ENCODE peak calls at places on chromosome 20, in ten cellular contexts. S, P, X, Z, D, W, J, T, Y and H are unnamed samples.

GRCh38 chr20:2361035-2361593 is 19.6 kb upstream of the TGM6 start:
- DNase-seq in S (no peak), P (no peak), X (no peak), Z (no peak), D (no peak), W (no peak), J (no peak), T (no peak), Y (no peak), H (no peak)

GRCh38 chr20:22623211-22623610 is 38.8 kb upstream of the FOXA2 start:
- DNase-seq in S (no peak), P (no peak), X (no peak), Z (no peak), D (peak), W (no peak), J (no peak), T (no peak), Y (no peak), H (no peak)

GRCh38 chr20:57278457-57278856 is 12.0 kb upstream of the BMP7 start:
- DNase-seq in S (no peak), P (no peak), X (no peak), Z (no peak), D (no peak), W (no peak), J (no peak), T (no peak), Y (no peak), H (no peak)

GRCh38 chr20:33875055-33875454 is 63.9 kb downstream of the CHMP4B start:
- DNase-seq in S (no peak), P (no peak), X (no peak), Z (no peak), D (no peak), W (no peak), J (no peak), T (peak), Y (no peak), H (peak)

GRCh38 chr20:49713779-49714712 is at the start of gene B4GALT5:
- DNase-seq in S (peak), P (peak), X (peak), Z (no peak), D (peak), W (peak), J (peak), T (peak), Y (peak), H (peak)

GRCh38 chr20:24948939-24949679 is at the start of gene CST7:
- DNase-seq in S (peak), P (no peak), X (no peak), Z (no peak), D (no peak), W (no peak), J (no peak), T (no peak), Y (no peak), H (no peak)

GRCh38 chr20:12575352-12576095 is 433.2 kb upstream of the SPTLC3 start:
- DNase-seq in S (no peak), P (no peak), X (no peak), Z (no peak), D (no peak), W (no peak), J (no peak), T (peak), Y (peak), H (no peak)

GRCh38 chr20:50434653-50435396 is 75.4 kb upstream of the PTPN1 start:
- DNase-seq in S (no peak), P (peak), X (no peak), Z (no peak), D (peak), W (no peak), J (no peak), T (peak), Y (no peak), H (no peak)